ENCODE peak calls at places on chromosomes 6 and 20, in nine cellular contexts. X is kidney epithelial cell; M is upper lobe of right lung; N is activated gamma-delta T cell treated with Interleukin-2 at 50 U/mL for 16 hours; I is smooth muscle cell of the brain vasculature; A is activated CD4-positive, alpha-beta T cell treated with anti-CD3 and anti-CD28 coated beads for 48 hours; P is fibroblast of lung; Y is foreskin keratinocyte; R is cardiac fibroblast. B is an unnamed sample.

GRCh38 chr20:10573273-10573950 is 100.4 kb downstream of the JAG1 start:
- DNase-seq in N (no peak), R (peak; percentile 74), I (no peak), P (no peak), M (no peak), A (no peak), X (no peak), Y (no peak), B (no peak)

GRCh38 chr20:38270869-38271608 is 10.5 kb upstream of the KIAA1755 start:
- DNase-seq in I (peak; percentile 95), M (no peak), Y (peak; percentile 42), X (peak; percentile 82), A (no peak), N (no peak), P (peak; percentile 99), R (peak; percentile 97), B (no peak)

GRCh38 chr20:49356676-49357075 is 78.8 kb upstream of the ZNFX1 start:
- DNase-seq in N (no peak), R (no peak), M (no peak), A (no peak), I (no peak), X (no peak), P (no peak), Y (no peak), B (no peak)

GRCh38 chr20:45448250-45448649 is 21.3 kb upstream of the WFDC2 start:
- DNase-seq in A (no peak), M (no peak), I (no peak), N (no peak), Y (no peak), P (no peak), R (no peak), X (no peak), B (no peak)

GRCh38 chr20:50456452-50457324 is 53.5 kb upstream of the PTPN1 start:
- DNase-seq in M (no peak), A (peak; percentile 36), P (no peak), I (no peak), X (no peak), Y (no peak), R (no peak), N (no peak), B (no peak)

GRCh38 chr20:1898496-1899168 is 3.4 kb downstream of the SIRPA start:
- DNase-seq in M (no peak), P (no peak), N (no peak), R (no peak), I (no peak), X (no peak), Y (no peak), A (no peak), B (no peak)

GRCh38 chr6:41469951-41470340 is 76.2 kb upstream of the FOXP4 start:
- DNase-seq in Y (no peak), N (no peak), R (no peak), I (no peak), A (peak; percentile 34), X (no peak), P (no peak), M (peak; percentile 73), B (no peak)

GRCh38 chr6:112298021-112298745 is 43.8 kb upstream of the LAMA4 start:
- DNase-seq in P (peak; percentile 99), R (peak; percentile 95), M (no peak), A (no peak), I (peak; percentile 89), Y (no peak), X (peak; percentile 69), N (no peak), B (no peak)

GRCh38 chr6:137657351-137657911 is 163.2 kb upstream of the OLIG3 start:
- DNase-seq in P (no peak), I (no peak), X (no peak), N (no peak), A (peak; percentile 58), M (no peak), Y (peak; percentile 53), R (no peak), B (no peak)

GRCh38 chr6:147808631-147809030 is 300.1 kb downstream of the SAMD5 start:
- DNase-seq in M (no peak), I (no peak), X (no peak), R (no peak), N (no peak), Y (no peak), P (peak; percentile 63), A (no peak), B (no peak)

GRCh38 chr6:25004357-25004756 is 68.6 kb upstream of the RIPOR2 start:
- DNase-seq in X (no peak), P (no peak), M (no peak), I (no peak), Y (no peak), R (no peak), N (no peak), A (no peak), B (no peak)

GRCh38 chr6:4965506-4966389 is 38.1 kb downstream of the RPP40 start:
- DNase-seq in X (no peak), N (no peak), M (no peak), I (no peak), R (no peak), A (no peak), Y (no peak), P (no peak), B (no peak)

GRCh38 chr6:69019832-69020231 is 384.8 kb downstream of the ADGRB3 start:
- DNase-seq in P (peak; percentile 18), Y (no peak), I (no peak), R (peak; percentile 72), X (no peak), A (no peak), N (no peak), M (no peak), B (no peak)